ENCODE peak calls at places on chromosome 3, in four cellular contexts. D, U, W and M are unnamed samples.

GRCh38 chr3:14424711-14425573 is 22.5 kb downstream of the SLC6A6 start:
- DNase-seq in D (no peak), U (no peak), W (peak; percentile 67), M (peak; percentile 55)

GRCh38 chr3:107241217-107241616 is 136.0 kb upstream of the CCDC54 start:
- DNase-seq in D (peak; percentile 15), U (peak; percentile 6), W (peak; percentile 49), M (no peak)

GRCh38 chr3:125403789-125404188 is 28.7 kb upstream of the ZNF148 start:
- DNase-seq in D (no peak), U (no peak), W (no peak), M (no peak)

GRCh38 chr3:120040813-120041377 is 53.4 kb downstream of the GSK3B start:
- DNase-seq in D (no peak), U (no peak), W (no peak), M (no peak)

GRCh38 chr3:88149146-88149515 is 628 bp upstream of the C3orf38 start:
- DNase-seq in D (no peak), U (no peak), W (no peak), M (no peak)

GRCh38 chr3:14175383-14176037 is 2.9 kb downstream of the XPC start:
- DNase-seq in D (no peak), U (peak; percentile 82), W (peak; percentile 30), M (peak; percentile 83)

GRCh38 chr3:48194446-48195071 is 6.3 kb upstream of the CDC25A start:
- DNase-seq in D (peak; percentile 36), U (no peak), W (peak; percentile 76), M (peak; percentile 9)

GRCh38 chr3:45597581-45597980 is 3.0 kb downstream of the LIMD1 start:
- DNase-seq in D (no peak), U (no peak), W (no peak), M (no peak)

GRCh38 chr3:56911363-56911762 is 109.6 kb upstream of the ARHGEF3 start:
- DNase-seq in D (no peak), U (no peak), W (no peak), M (no peak)

DNA sequence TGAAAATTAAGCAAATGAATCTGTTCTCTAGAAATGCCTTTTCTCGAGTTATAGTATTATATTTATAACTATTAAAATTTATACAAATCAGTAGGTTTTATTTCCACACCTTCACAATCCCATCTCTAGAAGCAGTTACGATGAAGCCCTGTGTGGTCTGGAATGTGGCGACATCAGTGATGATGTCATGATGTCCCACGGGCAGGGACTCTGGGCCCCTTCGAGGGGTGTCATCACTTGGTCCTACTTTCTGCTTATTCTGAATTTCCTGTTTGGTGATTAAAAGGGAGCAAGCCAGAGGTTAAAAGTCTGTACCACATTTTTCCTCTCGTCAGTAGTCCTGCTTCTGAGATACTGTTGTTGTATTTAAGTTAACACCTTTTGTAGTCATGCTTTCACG is 67.4 kb downstream of the PIK3R4 start:
- DNase-seq in D (no peak), U (no peak), W (no peak), M (no peak)
- H3K36me3 ChIP-seq in D (peaks cover 6% of the 10 kb centered on the region), U (peaks cover 71% of the 10 kb centered on the region), W (peaks cover 2% of the 10 kb centered on the region), M (peaks cover 44% of the 10 kb centered on the region)

DNA sequence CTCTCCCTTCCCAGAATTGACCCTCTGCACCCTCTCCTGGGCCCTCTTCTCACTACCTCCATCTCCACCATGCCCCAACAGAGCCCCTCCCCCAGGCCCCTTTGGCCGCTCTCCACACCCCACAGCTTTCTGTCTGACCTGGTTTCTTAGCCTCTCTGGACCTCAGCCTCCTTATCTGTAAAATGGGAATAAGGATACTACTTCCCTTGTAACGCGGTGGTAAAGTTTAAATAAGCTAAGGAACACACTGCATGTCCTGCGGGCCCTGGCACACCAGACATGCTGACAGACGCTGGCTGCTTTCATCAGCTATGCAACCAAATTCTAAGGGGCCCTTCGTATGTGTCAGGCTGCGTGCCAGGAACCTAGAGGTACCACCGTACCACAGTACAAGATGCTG is 841 bp upstream of the SLC51A start:
- DNase-seq in D (no peak), U (no peak), W (no peak), M (no peak)
- H3K4me1 ChIP-seq in D (peaks cover 3% of the 10 kb centered on the region), U (peaks cover 7% of the 10 kb centered on the region), W (peaks cover 15% of the 10 kb centered on the region), M (peaks cover 13% of the 10 kb centered on the region)

DNA sequence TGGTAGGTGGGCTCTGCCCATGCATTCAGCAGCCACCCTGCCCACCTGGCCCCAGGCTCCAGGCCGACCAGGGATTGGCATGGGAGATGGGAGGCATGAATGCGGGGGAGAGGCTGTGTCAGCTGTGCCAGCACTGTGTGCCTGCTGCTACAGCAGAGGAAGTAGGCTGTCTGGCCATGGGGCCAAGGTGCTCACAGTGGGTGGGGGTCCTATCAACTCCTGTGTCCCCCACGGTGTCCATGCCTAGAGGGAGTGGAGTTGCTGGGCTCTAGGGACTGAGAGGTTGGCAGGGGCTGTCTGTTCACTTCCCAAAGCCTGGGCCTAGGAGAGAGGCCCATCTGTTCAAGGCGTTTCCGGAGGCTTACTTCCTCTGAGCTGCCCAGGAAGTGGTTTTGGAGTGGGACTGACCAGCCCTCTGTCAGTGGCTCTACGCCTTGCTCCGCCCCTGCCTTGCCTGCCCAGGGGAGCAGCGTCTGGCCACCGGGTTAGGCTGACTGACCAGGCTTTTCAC is 5.8 kb downstream of the PRKCD start:
- DNase-seq in D (peak; percentile 71), U (no peak), W (peak; percentile 69), M (no peak)
- H3K4me3 ChIP-seq in D (no peak overlapping the region), U (no peak overlapping the region), W (peak overlapping the region; percentile 35), M (no peak overlapping the region)

GRCh38 chr3:64148955-64149653 is 76.2 kb downstream of the PRICKLE2 start:
- DNase-seq in D (no peak), U (no peak), W (no peak), M (no peak)

GRCh38 chr3:64151335-64151871 is 73.9 kb downstream of the PRICKLE2 start:
- DNase-seq in D (no peak), U (no peak), W (peak; percentile 83), M (no peak)

GRCh38 chr3:64152100-64152499 is 73.2 kb downstream of the PRICKLE2 start:
- DNase-seq in D (no peak), U (no peak), W (peak; percentile 75), M (no peak)

GRCh38 chr3:64150527-64151238 is 74.6 kb downstream of the PRICKLE2 start:
- DNase-seq in D (peak; percentile 17), U (no peak), W (peak; percentile 99), M (no peak)

DNA sequence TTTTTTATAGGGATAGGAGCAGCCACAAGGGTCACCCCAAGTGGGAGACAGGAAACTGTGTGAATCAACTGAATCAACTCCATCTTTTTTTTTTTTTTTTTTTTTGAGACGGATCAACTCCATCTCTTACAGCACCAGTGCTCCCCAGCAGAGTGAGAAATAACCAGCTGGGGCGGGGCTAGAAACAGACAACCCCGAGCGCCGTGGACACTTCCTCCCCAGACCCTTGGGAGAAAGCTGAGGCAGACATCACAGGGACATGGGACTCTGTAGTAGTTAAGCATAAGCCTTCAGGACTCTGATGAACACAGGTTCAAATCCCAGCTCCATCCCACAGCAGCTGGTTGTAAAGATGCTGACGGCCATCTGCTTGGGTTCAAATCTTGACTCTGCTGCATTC is 75.4 kb downstream of the PRICKLE2 start:
- DNase-seq in D (no peak), U (no peak), W (no peak), M (no peak)
- H3K36me3 ChIP-seq in D (no peaks in the 10 kb centered on the region), U (no peaks in the 10 kb centered on the region), W (peaks cover 58% of the 10 kb centered on the region), M (no peaks in the 10 kb centered on the region)

DNA sequence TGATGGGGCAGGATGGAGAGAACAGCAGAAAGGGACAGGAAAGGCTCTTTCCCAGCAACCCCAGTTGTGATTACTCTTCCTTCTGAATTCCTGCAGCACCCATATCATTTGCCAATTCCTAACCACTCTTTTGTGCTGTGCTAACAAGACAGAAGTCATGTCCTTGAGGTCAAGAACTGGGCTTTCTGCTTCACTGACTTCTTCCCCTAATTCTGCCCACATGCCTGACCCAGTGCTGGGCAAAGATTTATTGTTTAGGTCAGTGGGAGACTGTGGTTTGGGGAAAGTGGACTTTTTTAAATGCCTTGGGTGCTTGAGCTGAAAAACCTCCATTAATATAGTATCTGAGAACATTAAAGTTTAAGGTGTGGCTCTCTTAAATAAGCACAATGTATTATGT is 4.2 kb upstream of the EFCAB12 start:
- DNase-seq in D (no peak), U (no peak), W (no peak), M (no peak)
- H3K4me1 ChIP-seq in D (peaks cover 15% of the 10 kb centered on the region), U (no peaks in the 10 kb centered on the region), W (peaks cover 12% of the 10 kb centered on the region), M (peaks cover 45% of the 10 kb centered on the region)

GRCh38 chr3:115624029-115624645 is 827 bp downstream of the GAP43 start:
- DNase-seq in D (no peak), U (no peak), W (no peak), M (no peak)
- H3K4me3 ChIP-seq in D (peak overlapping the region; percentile 53), U (no peak overlapping the region), W (peak overlapping the region; percentile 77), M (no peak overlapping the region)

DNA sequence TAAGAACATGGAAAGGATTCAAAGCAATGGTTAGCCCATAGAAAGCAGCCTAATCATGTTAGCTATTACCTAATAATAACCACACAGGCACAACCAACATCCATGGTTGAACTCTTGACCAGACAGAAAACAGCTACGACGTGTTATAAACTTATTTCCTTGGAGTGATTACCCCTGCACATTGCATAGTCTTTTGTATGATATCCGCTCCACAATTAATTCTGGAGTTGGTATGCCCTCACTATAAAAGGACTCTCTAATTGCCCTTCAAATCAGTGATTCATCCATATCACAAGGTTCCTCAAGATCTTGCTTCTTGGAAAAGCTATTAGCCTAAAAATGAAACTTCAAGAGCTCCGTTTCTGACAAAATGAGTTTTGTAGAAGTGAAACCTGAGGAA is 117.9 kb downstream of the SYNPR start:
- DNase-seq in D (no peak), U (no peak), W (no peak), M (no peak)
- H3K36me3 ChIP-seq in D (no peaks in the 10 kb centered on the region), U (no peaks in the 10 kb centered on the region), W (no peaks in the 10 kb centered on the region), M (no peaks in the 10 kb centered on the region)

GRCh38 chr3:147904421-147904820 is 495.3 kb downstream of the ZIC1 start:
- DNase-seq in D (no peak), U (no peak), W (no peak), M (no peak)
- H3K4me1 ChIP-seq in D (no peaks in the 10 kb centered on the region), U (no peaks in the 10 kb centered on the region), W (no peaks in the 10 kb centered on the region), M (no peaks in the 10 kb centered on the region)